ENCODE peak calls at places on chromosomes 13 and 19, in nine cellular contexts. B is activated CD8-positive, alpha-beta T cell treated with anti-CD3 and anti-CD28 coated beads for 36 hours; P is tibial artery; H is iPS DF 6.9; O is right atrium auricular region; E is NCI-H345; K is NCI-H1417 treated with DMSO at 0.1 percent for 48 hours; R is nucleus accumbens; S is thoracic aorta. D is an unnamed sample.

GRCh38 chr19:7910321-7911161 is 4.1 kb upstream of the TGFBR3L start:
- DNase-seq in K (no peak), S (no peak), B (no peak), P (no peak), E (no peak), R (no peak), H (no peak), O (no peak), D (no peak)

GRCh38 chr19:49136771-49137171 is 17.4 kb downstream of the PPFIA3 start:
- DNase-seq in B (no peak), P (no peak), H (no peak), E (no peak), K (no peak), R (no peak), O (peak; percentile 88), S (no peak), D (no peak)

GRCh38 chr19:6058411-6059201 is 51.7 kb downstream of the RFX2 start:
- DNase-seq in R (no peak), B (no peak), S (no peak), H (no peak), O (peak; percentile 58), P (no peak), K (no peak), E (no peak), D (peak; percentile 36)

GRCh38 chr19:21463449-21464105 is 41.8 kb upstream of the ZNF429 start:
- DNase-seq in R (peak; percentile 16), P (no peak), S (no peak), K (no peak), E (no peak), B (peak; percentile 88), H (peak; percentile 90), O (peak; percentile 56), D (peak; percentile 41)

GRCh38 chr13:74204606-74205312 is 70.6 kb upstream of the KLF12 start:
- DNase-seq in E (no peak), R (no peak), P (no peak), K (no peak), B (no peak), O (no peak), H (no peak), S (no peak), D (no peak)

GRCh38 chr13:40394304-40394983 is 272.0 kb downstream of the FOXO1 start:
- DNase-seq in R (no peak), S (no peak), P (no peak), O (no peak), E (no peak), K (no peak), B (no peak), H (no peak), D (no peak)

GRCh38 chr19:8120636-8121480 is 28.5 kb downstream of the FBN3 start:
- DNase-seq in P (no peak), K (no peak), S (no peak), B (no peak), O (no peak), R (no peak), E (no peak), H (peak; percentile 31), D (no peak)

GRCh38 chr13:93624371-93624777 is 397.8 kb downstream of the GPC6 start:
- DNase-seq in H (no peak), O (no peak), B (no peak), P (no peak), K (no peak), E (no peak), R (no peak), S (no peak), D (no peak)

GRCh38 chr19:38252935-38253691 is 3.1 kb downstream of the PPP1R14A start:
- DNase-seq in E (no peak), K (no peak), P (peak; percentile 51), H (no peak), B (no peak), R (peak; percentile 94), S (peak; percentile 55), O (no peak), D (peak; percentile 75)

GRCh38 chr19:54871713-54872112 is 2.3 kb upstream of the FCAR start:
- DNase-seq in P (no peak), B (no peak), K (no peak), S (no peak), R (no peak), H (no peak), O (no peak), E (no peak), D (no peak)

GRCh38 chr13:97766749-97767148 is 186.7 kb upstream of the IPO5 start:
- DNase-seq in R (no peak), O (no peak), B (no peak), K (no peak), H (no peak), P (no peak), S (no peak), E (no peak), D (no peak)

GRCh38 chr19:49758292-49758691 is 4.8 kb downstream of the TSKS start:
- DNase-seq in K (no peak), R (no peak), S (no peak), E (no peak), H (no peak), O (no peak), B (no peak), P (no peak), D (no peak)

GRCh38 chr19:19103167-19103566 is 35.1 kb downstream of the TMEM161A start:
- DNase-seq in K (no peak), S (no peak), P (no peak), R (no peak), H (no peak), B (no peak), E (no peak), O (no peak), D (no peak)

GRCh38 chr19:45814851-45815481 is at the start of gene RSPH6A:
- DNase-seq in H (no peak), R (no peak), P (no peak), S (no peak), B (no peak), K (no peak), E (peak; percentile 4), O (no peak), D (no peak)

GRCh38 chr13:80363890-80364503 is 23.1 kb upstream of the SPRY2 start:
- DNase-seq in S (no peak), O (no peak), P (no peak), H (no peak), K (no peak), B (no peak), R (no peak), E (peak; percentile 27), D (no peak)

GRCh38 chr13:109509154-109509905 is 277.1 kb downstream of the IRS2 start:
- DNase-seq in H (no peak), R (no peak), E (no peak), O (no peak), S (no peak), P (no peak), B (no peak), K (no peak), D (no peak)

GRCh38 chr13:25652764-25653163 is 281.0 kb downstream of the ATP8A2 start:
- DNase-seq in E (no peak), R (no peak), K (no peak), S (no peak), B (no peak), O (no peak), P (no peak), H (peak; percentile 45), D (no peak)

GRCh38 chr19:17243340-17243853 is 2.3 kb downstream of the NR2F6 start:
- DNase-seq in P (no peak), E (no peak), R (no peak), B (no peak), H (no peak), S (no peak), K (no peak), O (no peak), D (no peak)

GRCh38 chr19:42380155-42380554 is 9.9 kb downstream of the CNFN start:
- DNase-seq in K (no peak), S (no peak), B (no peak), R (no peak), H (no peak), P (no peak), O (no peak), E (no peak), D (no peak)

GRCh38 chr13:47962237-47962636 is 38.8 kb downstream of the SUCLA2 start:
- DNase-seq in E (no peak), S (no peak), K (no peak), R (no peak), O (no peak), B (no peak), P (no peak), H (no peak), D (no peak)

GRCh38 chr13:110272651-110273050 is 34.3 kb downstream of the COL4A1 start:
- DNase-seq in K (no peak), S (no peak), P (no peak), E (no peak), H (no peak), R (no peak), O (no peak), B (no peak), D (no peak)

GRCh38 chr13:107275312-107275711 is 707.4 kb upstream of the ARGLU1 start:
- DNase-seq in P (no peak), O (no peak), H (no peak), K (no peak), S (no peak), E (no peak), B (no peak), R (no peak), D (no peak)

GRCh38 chr13:99540530-99540929 is 39.3 kb downstream of the TM9SF2 start:
- DNase-seq in O (no peak), E (no peak), R (no peak), P (no peak), K (no peak), S (no peak), H (no peak), B (no peak), D (no peak)

GRCh38 chr19:51047031-51047335 is 12.2 kb upstream of the KLK12 start:
- DNase-seq in S (no peak), K (no peak), E (no peak), O (no peak), P (no peak), B (no peak), R (no peak), H (no peak), D (no peak)

GRCh38 chr19:7618771-7619510 is 10.4 kb downstream of the XAB2 start:
- DNase-seq in K (no peak), S (no peak), H (no peak), B (no peak), E (no peak), P (no peak), R (no peak), O (no peak), D (peak; percentile 96)

GRCh38 chr19:50835103-50835784 is 1.9 kb upstream of the KLK15 start:
- DNase-seq in K (no peak), B (no peak), P (no peak), E (peak; percentile 26), R (no peak), S (no peak), H (no peak), O (no peak), D (no peak)

GRCh38 chr13:99969934-99970760 is 1.4 kb downstream of the ZIC5 start:
- DNase-seq in O (peak; percentile 23), P (no peak), E (peak; percentile 82), H (no peak), S (no peak), K (no peak), B (peak; percentile 65), R (no peak), D (no peak)

GRCh38 chr19:16066611-16067104 is 9.6 kb upstream of the TPM4 start:
- DNase-seq in K (no peak), H (no peak), O (no peak), P (no peak), S (no peak), B (peak; percentile 78), R (no peak), E (no peak), D (no peak)

GRCh38 chr13:97627566-97627965 is 193.6 kb downstream of the RAP2A start:
- DNase-seq in O (peak; percentile 74), S (no peak), P (peak; percentile 62), K (no peak), H (peak; percentile 13), E (no peak), R (no peak), B (no peak), D (no peak)

GRCh38 chr19:7328647-7329046 is 20.1 kb upstream of the ARHGEF18 start:
- DNase-seq in R (no peak), O (no peak), S (no peak), P (no peak), H (no peak), K (no peak), E (no peak), B (no peak), D (no peak)

GRCh38 chr19:1568320-1569019 is at the start of gene MEX3D:
- DNase-seq in E (peak; percentile 85), O (peak; percentile 63), B (peak; percentile 79), K (peak; percentile 24), H (no peak), P (peak; percentile 50), R (peak; percentile 69), S (no peak), D (peak; percentile 71)